ENCODE peak calls at places on chromosomes 11 and 22, in nine cellular contexts. One of them, this sample, is unnamed.

GRCh38 chr11:109304159-109304558 is 117.8 kb upstream of the C11orf87 start:
- DNase-seq in OCI-LY7: no peak
- DNase-seq in fibroblast of lung: no peak
- DNase-seq in esophagus squamous epithelium: no peak
- DNase-seq in tibial artery: no peak
- DNase-seq in AG04449: no peak
- DNase-seq in dorsolateral prefrontal cortex: no peak
- DNase-seq in A549: no peak
- DNase-seq in fibroblast of the aortic adventitia: peak; percentile 27
- DNase-seq in this sample: peak; percentile 46

GRCh38 chr11:37695283-37695682 is 1097.2 kb upstream of the RAG2 start:
- DNase-seq in fibroblast of the aortic adventitia: no peak
- DNase-seq in dorsolateral prefrontal cortex: no peak
- DNase-seq in tibial artery: no peak
- DNase-seq in AG04449: no peak
- DNase-seq in OCI-LY7: no peak
- DNase-seq in fibroblast of lung: no peak
- DNase-seq in A549: no peak
- DNase-seq in esophagus squamous epithelium: no peak
- DNase-seq in this sample: no peak

GRCh38 chr11:22730319-22730718 is 63.9 kb downstream of the GAS2 start:
- DNase-seq in OCI-LY7: peak; percentile 2
- DNase-seq in A549: peak; percentile 11
- DNase-seq in tibial artery: no peak
- DNase-seq in dorsolateral prefrontal cortex: no peak
- DNase-seq in fibroblast of lung: peak; percentile 23
- DNase-seq in AG04449: no peak
- DNase-seq in fibroblast of the aortic adventitia: no peak
- DNase-seq in esophagus squamous epithelium: no peak
- DNase-seq in this sample: peak; percentile 26

GRCh38 chr11:19102521-19102900 is 14.5 kb upstream of the ZDHHC13 start:
- DNase-seq in A549: no peak
- DNase-seq in AG04449: no peak
- DNase-seq in tibial artery: no peak
- DNase-seq in fibroblast of the aortic adventitia: no peak
- DNase-seq in esophagus squamous epithelium: no peak
- DNase-seq in OCI-LY7: no peak
- DNase-seq in dorsolateral prefrontal cortex: no peak
- DNase-seq in fibroblast of lung: no peak
- DNase-seq in this sample: no peak

GRCh38 chr11:128548655-128549255 is 38.6 kb downstream of the ETS1 start:
- DNase-seq in AG04449: no peak
- DNase-seq in tibial artery: no peak
- DNase-seq in esophagus squamous epithelium: no peak
- DNase-seq in fibroblast of lung: peak; percentile 80
- DNase-seq in dorsolateral prefrontal cortex: no peak
- DNase-seq in OCI-LY7: peak; percentile 48
- DNase-seq in A549: no peak
- DNase-seq in fibroblast of the aortic adventitia: no peak
- DNase-seq in this sample: no peak

GRCh38 chr11:66686801-66687750 is 9.4 kb upstream of the RBM4B start:
- DNase-seq in esophagus squamous epithelium: no peak
- DNase-seq in A549: no peak
- DNase-seq in tibial artery: peak; percentile 59
- DNase-seq in fibroblast of the aortic adventitia: no peak
- DNase-seq in dorsolateral prefrontal cortex: peak; percentile 33
- DNase-seq in AG04449: no peak
- DNase-seq in fibroblast of lung: no peak
- DNase-seq in OCI-LY7: no peak
- DNase-seq in this sample: no peak

GRCh38 chr11:4102711-4103110 is 8.1 kb downstream of the RRM1 start:
- DNase-seq in fibroblast of lung: no peak
- DNase-seq in tibial artery: no peak
- DNase-seq in esophagus squamous epithelium: no peak
- DNase-seq in A549: no peak
- DNase-seq in OCI-LY7: no peak
- DNase-seq in fibroblast of the aortic adventitia: no peak
- DNase-seq in dorsolateral prefrontal cortex: no peak
- DNase-seq in AG04449: no peak
- DNase-seq in this sample: no peak

GRCh38 chr11:72160319-72160718 is 24.8 kb downstream of the FOLR3 start:
- DNase-seq in fibroblast of lung: peak; percentile 8
- DNase-seq in OCI-LY7: no peak
- DNase-seq in fibroblast of the aortic adventitia: no peak
- DNase-seq in tibial artery: no peak
- DNase-seq in AG04449: no peak
- DNase-seq in A549: no peak
- DNase-seq in dorsolateral prefrontal cortex: no peak
- DNase-seq in esophagus squamous epithelium: no peak
- DNase-seq in this sample: no peak

GRCh38 chr22:38030311-38031133 is 26.7 kb upstream of the PICK1 start:
- DNase-seq in AG04449: no peak
- DNase-seq in A549: no peak
- DNase-seq in fibroblast of lung: no peak
- DNase-seq in OCI-LY7: no peak
- DNase-seq in tibial artery: no peak
- DNase-seq in dorsolateral prefrontal cortex: no peak
- DNase-seq in fibroblast of the aortic adventitia: no peak
- DNase-seq in esophagus squamous epithelium: no peak
- DNase-seq in this sample: no peak

GRCh38 chr11:17561111-17561415 is 14.0 kb downstream of the OTOG start:
- DNase-seq in esophagus squamous epithelium: no peak
- DNase-seq in fibroblast of lung: no peak
- DNase-seq in fibroblast of the aortic adventitia: no peak
- DNase-seq in tibial artery: no peak
- DNase-seq in AG04449: no peak
- DNase-seq in OCI-LY7: no peak
- DNase-seq in A549: no peak
- DNase-seq in dorsolateral prefrontal cortex: no peak
- DNase-seq in this sample: no peak

GRCh38 chr11:17563248-17563647 is 16.2 kb downstream of the OTOG start:
- DNase-seq in fibroblast of lung: no peak
- DNase-seq in dorsolateral prefrontal cortex: peak; percentile 27
- DNase-seq in A549: peak; percentile 18
- DNase-seq in fibroblast of the aortic adventitia: no peak
- DNase-seq in AG04449: no peak
- DNase-seq in OCI-LY7: no peak
- DNase-seq in esophagus squamous epithelium: no peak
- DNase-seq in tibial artery: no peak
- DNase-seq in this sample: peak; percentile 24

GRCh38 chr11:17563961-17564686 is 17.1 kb downstream of the OTOG start:
- DNase-seq in OCI-LY7: no peak
- DNase-seq in dorsolateral prefrontal cortex: peak; percentile 13
- DNase-seq in A549: no peak
- DNase-seq in fibroblast of lung: no peak
- DNase-seq in esophagus squamous epithelium: no peak
- DNase-seq in fibroblast of the aortic adventitia: no peak
- DNase-seq in tibial artery: no peak
- DNase-seq in AG04449: no peak
- DNase-seq in this sample: no peak

GRCh38 chr11:17561466-17562001 is 14.5 kb downstream of the OTOG start:
- DNase-seq in OCI-LY7: no peak
- DNase-seq in dorsolateral prefrontal cortex: peak; percentile 22
- DNase-seq in tibial artery: no peak
- DNase-seq in AG04449: no peak
- DNase-seq in esophagus squamous epithelium: no peak
- DNase-seq in fibroblast of lung: no peak
- DNase-seq in fibroblast of the aortic adventitia: no peak
- DNase-seq in A549: no peak
- DNase-seq in this sample: no peak

GRCh38 chr11:17564687-17565042 is 17.6 kb downstream of the OTOG start:
- DNase-seq in fibroblast of lung: no peak
- DNase-seq in fibroblast of the aortic adventitia: no peak
- DNase-seq in A549: peak; percentile 10
- DNase-seq in OCI-LY7: no peak
- DNase-seq in AG04449: no peak
- DNase-seq in tibial artery: no peak
- DNase-seq in esophagus squamous epithelium: no peak
- DNase-seq in dorsolateral prefrontal cortex: no peak
- DNase-seq in this sample: no peak
- TF ChIP-seq CTCF in fibroblast of lung: peak; percentile 19
- TF ChIP-seq CTCF in fibroblast of the aortic adventitia: no peak
- TF ChIP-seq CTCF in A549: peak; percentile 21
- TF ChIP-seq CTCF in OCI-LY7: peak; percentile 68
- TF ChIP-seq CTCF in AG04449: no peak
- TF ChIP-seq CTCF in tibial artery: no peak
- TF ChIP-seq CTCF in esophagus squamous epithelium: no peak
- TF ChIP-seq CTCF in dorsolateral prefrontal cortex: no peak
- TF ChIP-seq CTCF in this sample: no peak

DNA sequence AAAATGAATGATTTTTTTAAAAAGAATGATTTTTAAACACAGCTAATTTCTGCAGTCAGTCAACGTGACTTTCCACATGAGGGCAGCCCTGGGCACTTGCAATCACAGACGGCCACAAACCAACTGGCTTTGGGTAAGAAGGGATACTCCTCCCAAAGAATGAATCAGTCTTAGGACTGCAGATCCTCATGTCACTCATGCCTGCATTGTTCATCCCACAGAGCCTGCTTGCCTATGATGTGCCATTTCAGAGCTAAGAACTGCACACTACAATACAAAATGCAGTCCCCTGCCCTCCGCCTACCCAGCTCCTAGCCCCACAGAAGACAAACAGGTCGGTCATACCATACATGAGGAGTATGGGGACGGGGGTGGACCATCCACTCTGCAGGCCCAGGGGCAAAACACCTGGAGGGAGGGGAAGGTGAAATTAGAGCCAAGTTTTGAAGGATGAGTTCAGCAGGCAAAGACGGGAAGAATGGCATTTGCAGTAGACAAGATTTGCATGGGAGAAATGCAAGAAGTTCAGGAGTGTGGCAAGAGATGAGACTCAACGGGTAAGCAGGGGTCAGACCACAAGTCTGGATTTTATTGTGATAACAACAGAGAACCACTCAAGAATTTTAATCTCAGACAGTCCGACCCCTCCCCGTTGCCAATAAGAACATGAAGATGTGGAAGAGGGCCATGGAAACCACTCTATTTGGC is 24.7 kb downstream of the PACSIN2 start:
- DNase-seq in OCI-LY7: no peak
- DNase-seq in A549: peak; percentile 86
- DNase-seq in esophagus squamous epithelium: no peak
- DNase-seq in dorsolateral prefrontal cortex: no peak
- DNase-seq in fibroblast of lung: peak; percentile 89
- DNase-seq in tibial artery: peak; percentile 76
- DNase-seq in AG04449: peak; percentile 63
- DNase-seq in fibroblast of the aortic adventitia: peak; percentile 90
- DNase-seq in this sample: peak; percentile 91
- TF ChIP-seq CTCF in OCI-LY7: no peak
- TF ChIP-seq CTCF in A549: peak; percentile 62
- TF ChIP-seq CTCF in esophagus squamous epithelium: peak; percentile 14
- TF ChIP-seq CTCF in dorsolateral prefrontal cortex: no peak
- TF ChIP-seq CTCF in fibroblast of lung: peak; percentile 57
- TF ChIP-seq CTCF in tibial artery: no peak
- TF ChIP-seq CTCF in AG04449: peak; percentile 60
- TF ChIP-seq CTCF in fibroblast of the aortic adventitia: peak; percentile 66
- TF ChIP-seq CTCF in this sample: peak; percentile 36

GRCh38 chr11:62418733-62419132 is at the start of gene SCGB1A1:
- DNase-seq in tibial artery: no peak
- DNase-seq in A549: no peak
- DNase-seq in AG04449: no peak
- DNase-seq in dorsolateral prefrontal cortex: no peak
- DNase-seq in OCI-LY7: no peak
- DNase-seq in fibroblast of the aortic adventitia: no peak
- DNase-seq in esophagus squamous epithelium: no peak
- DNase-seq in fibroblast of lung: no peak
- DNase-seq in this sample: no peak

GRCh38 chr11:62421996-62422395 is 3.2 kb downstream of the SCGB1A1 start:
- DNase-seq in fibroblast of the aortic adventitia: peak; percentile 36
- DNase-seq in dorsolateral prefrontal cortex: no peak
- DNase-seq in OCI-LY7: no peak
- DNase-seq in tibial artery: no peak
- DNase-seq in fibroblast of lung: no peak
- DNase-seq in esophagus squamous epithelium: no peak
- DNase-seq in A549: no peak
- DNase-seq in AG04449: no peak
- DNase-seq in this sample: no peak

GRCh38 chr11:62420882-62421281 is 2.0 kb downstream of the SCGB1A1 start:
- DNase-seq in esophagus squamous epithelium: no peak
- DNase-seq in fibroblast of the aortic adventitia: no peak
- DNase-seq in fibroblast of lung: no peak
- DNase-seq in A549: no peak
- DNase-seq in dorsolateral prefrontal cortex: no peak
- DNase-seq in AG04449: no peak
- DNase-seq in OCI-LY7: no peak
- DNase-seq in tibial artery: no peak
- DNase-seq in this sample: no peak

GRCh38 chr11:62419560-62420342 is 918 bp downstream of the SCGB1A1 start:
- DNase-seq in fibroblast of lung: peak; percentile 53
- DNase-seq in OCI-LY7: no peak
- DNase-seq in tibial artery: no peak
- DNase-seq in A549: no peak
- DNase-seq in fibroblast of the aortic adventitia: no peak
- DNase-seq in dorsolateral prefrontal cortex: no peak
- DNase-seq in AG04449: no peak
- DNase-seq in esophagus squamous epithelium: no peak
- DNase-seq in this sample: no peak

GRCh38 chr11:62423012-62423411 is 4.2 kb downstream of the SCGB1A1 start:
- DNase-seq in fibroblast of the aortic adventitia: no peak
- DNase-seq in tibial artery: no peak
- DNase-seq in fibroblast of lung: no peak
- DNase-seq in dorsolateral prefrontal cortex: no peak
- DNase-seq in AG04449: no peak
- DNase-seq in OCI-LY7: no peak
- DNase-seq in esophagus squamous epithelium: no peak
- DNase-seq in A549: no peak
- DNase-seq in this sample: no peak
- TF ChIP-seq CTCF in fibroblast of the aortic adventitia: no peak
- TF ChIP-seq CTCF in tibial artery: no peak
- TF ChIP-seq CTCF in fibroblast of lung: no peak
- TF ChIP-seq CTCF in dorsolateral prefrontal cortex: no peak
- TF ChIP-seq CTCF in AG04449: no peak
- TF ChIP-seq CTCF in OCI-LY7: no peak
- TF ChIP-seq CTCF in esophagus squamous epithelium: no peak
- TF ChIP-seq CTCF in A549: no peak
- TF ChIP-seq CTCF in this sample: no peak

DNA sequence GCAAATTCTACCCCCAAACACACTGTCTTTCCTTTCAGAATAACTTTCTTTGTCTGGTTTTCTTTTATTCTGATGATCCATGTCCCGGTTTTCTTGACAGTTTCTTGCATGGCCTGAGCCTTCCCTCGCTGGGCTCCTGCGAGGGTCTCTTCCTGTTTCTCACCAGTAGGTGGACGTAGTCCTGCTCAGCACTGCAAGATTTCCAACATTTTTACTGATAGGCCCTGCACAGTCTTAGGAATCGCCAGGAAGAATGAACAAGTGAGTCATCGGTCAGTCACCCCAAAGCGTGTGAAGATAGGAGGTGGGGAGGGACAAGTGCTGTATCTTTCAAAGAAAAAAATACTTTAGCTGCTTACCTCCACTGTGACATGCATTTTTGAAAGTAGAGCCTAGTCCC is 16.9 kb upstream of the KIRREL3 start:
- DNase-seq in fibroblast of the aortic adventitia: peak; percentile 45
- DNase-seq in tibial artery: no peak
- DNase-seq in esophagus squamous epithelium: no peak
- DNase-seq in AG04449: peak; percentile 63
- DNase-seq in A549: peak; percentile 81
- DNase-seq in dorsolateral prefrontal cortex: no peak
- DNase-seq in fibroblast of lung: peak; percentile 17
- DNase-seq in OCI-LY7: no peak
- DNase-seq in this sample: peak; percentile 46
- TF ChIP-seq CTCF in fibroblast of the aortic adventitia: peak; percentile 38
- TF ChIP-seq CTCF in tibial artery: no peak
- TF ChIP-seq CTCF in esophagus squamous epithelium: no peak
- TF ChIP-seq CTCF in AG04449: peak; percentile 76
- TF ChIP-seq CTCF in A549: peak; percentile 41
- TF ChIP-seq CTCF in dorsolateral prefrontal cortex: no peak
- TF ChIP-seq CTCF in fibroblast of lung: peak; percentile 22
- TF ChIP-seq CTCF in OCI-LY7: no peak
- TF ChIP-seq CTCF in this sample: no peak

GRCh38 chr11:103464420-103464819 is 355.2 kb downstream of the DYNC2H1 start:
- DNase-seq in tibial artery: no peak
- DNase-seq in OCI-LY7: no peak
- DNase-seq in A549: no peak
- DNase-seq in dorsolateral prefrontal cortex: no peak
- DNase-seq in AG04449: no peak
- DNase-seq in fibroblast of the aortic adventitia: no peak
- DNase-seq in fibroblast of lung: no peak
- DNase-seq in esophagus squamous epithelium: no peak
- DNase-seq in this sample: no peak
- TF ChIP-seq CTCF in tibial artery: no peak
- TF ChIP-seq CTCF in OCI-LY7: no peak
- TF ChIP-seq CTCF in A549: no peak
- TF ChIP-seq CTCF in dorsolateral prefrontal cortex: no peak
- TF ChIP-seq CTCF in AG04449: no peak
- TF ChIP-seq CTCF in fibroblast of the aortic adventitia: no peak
- TF ChIP-seq CTCF in fibroblast of lung: no peak
- TF ChIP-seq CTCF in esophagus squamous epithelium: no peak
- TF ChIP-seq CTCF in this sample: no peak